ENCODE peak calls at places on chromosomes 16 and 17, in six cellular contexts. One of them, this sample, is unnamed.

GRCh38 chr17:36534881-36535668 is at the start of gene PIGW:
- DNase-seq in omental fat pad: peak; percentile 44
- DNase-seq in BE2C: peak; percentile 96
- DNase-seq in neural progenitor cell: peak; percentile 95
- DNase-seq in cardiac fibroblast: peak; percentile 92
- DNase-seq in spleen: peak; percentile 97
- DNase-seq in this sample: peak; percentile 95

GRCh38 chr17:82350182-82351030 is 8.6 kb upstream of the TEX19 start:
- DNase-seq in omental fat pad: no peak
- DNase-seq in BE2C: peak; percentile 28
- DNase-seq in neural progenitor cell: no peak
- DNase-seq in cardiac fibroblast: no peak
- DNase-seq in spleen: no peak
- DNase-seq in this sample: no peak

GRCh38 chr17:55314784-55315491 is 50.2 kb downstream of the HLF start:
- DNase-seq in omental fat pad: no peak
- DNase-seq in BE2C: no peak
- DNase-seq in neural progenitor cell: no peak
- DNase-seq in cardiac fibroblast: no peak
- DNase-seq in spleen: no peak
- DNase-seq in this sample: no peak

GRCh38 chr17:50120475-50121253 is 9.3 kb downstream of the SAMD14 start:
- DNase-seq in omental fat pad: no peak
- DNase-seq in BE2C: no peak
- DNase-seq in neural progenitor cell: no peak
- DNase-seq in cardiac fibroblast: no peak
- DNase-seq in spleen: no peak
- DNase-seq in this sample: no peak

GRCh38 chr17:6381052-6381451 is 53.9 kb downstream of the AIPL1 start:
- DNase-seq in omental fat pad: no peak
- DNase-seq in BE2C: no peak
- DNase-seq in neural progenitor cell: no peak
- DNase-seq in cardiac fibroblast: no peak
- DNase-seq in spleen: no peak
- DNase-seq in this sample: no peak

GRCh38 chr17:81494984-81495383 is 17.6 kb downstream of the ACTG1 start:
- DNase-seq in omental fat pad: no peak
- DNase-seq in BE2C: no peak
- DNase-seq in neural progenitor cell: peak; percentile 10
- DNase-seq in cardiac fibroblast: no peak
- DNase-seq in spleen: no peak
- DNase-seq in this sample: no peak

GRCh38 chr17:12342609-12343248 is 322.1 kb downstream of the MAP2K4 start:
- DNase-seq in omental fat pad: no peak
- DNase-seq in BE2C: no peak
- DNase-seq in neural progenitor cell: peak; percentile 64
- DNase-seq in cardiac fibroblast: no peak
- DNase-seq in spleen: no peak
- DNase-seq in this sample: peak; percentile 53

GRCh38 chr16:71547168-71547567 is 20.9 kb downstream of the CHST4 start:
- DNase-seq in omental fat pad: no peak
- DNase-seq in BE2C: no peak
- DNase-seq in neural progenitor cell: no peak
- DNase-seq in cardiac fibroblast: no peak
- DNase-seq in spleen: no peak
- DNase-seq in this sample: no peak

GRCh38 chr16:75415169-75415908 is 18.0 kb downstream of the CFDP1 start:
- DNase-seq in omental fat pad: no peak
- DNase-seq in BE2C: no peak
- DNase-seq in neural progenitor cell: no peak
- DNase-seq in cardiac fibroblast: no peak
- DNase-seq in spleen: no peak
- DNase-seq in this sample: no peak

GRCh38 chr17:78241277-78242023 is 10.0 kb downstream of the TMEM235 start:
- DNase-seq in omental fat pad: no peak
- DNase-seq in BE2C: peak; percentile 69
- DNase-seq in neural progenitor cell: no peak
- DNase-seq in cardiac fibroblast: peak; percentile 52
- DNase-seq in spleen: no peak
- DNase-seq in this sample: no peak

GRCh38 chr16:69410285-69410990 is 14.0 kb upstream of the CYB5B start:
- DNase-seq in omental fat pad: no peak
- DNase-seq in BE2C: no peak
- DNase-seq in neural progenitor cell: no peak
- DNase-seq in cardiac fibroblast: peak; percentile 80
- DNase-seq in spleen: no peak
- DNase-seq in this sample: no peak

GRCh38 chr17:68433211-68433610 is 24.1 kb downstream of the WIPI1 start:
- DNase-seq in omental fat pad: no peak
- DNase-seq in BE2C: no peak
- DNase-seq in neural progenitor cell: no peak
- DNase-seq in cardiac fibroblast: no peak
- DNase-seq in spleen: no peak
- DNase-seq in this sample: no peak

GRCh38 chr16:50400312-50400966 is 31.7 kb upstream of the BRD7 start:
- DNase-seq in omental fat pad: no peak
- DNase-seq in BE2C: no peak
- DNase-seq in neural progenitor cell: no peak
- DNase-seq in cardiac fibroblast: no peak
- DNase-seq in spleen: no peak
- DNase-seq in this sample: no peak

GRCh38 chr16:2811703-2812471 is 5.2 kb upstream of the PRSS21 start:
- DNase-seq in omental fat pad: no peak
- DNase-seq in BE2C: no peak
- DNase-seq in neural progenitor cell: no peak
- DNase-seq in cardiac fibroblast: no peak
- DNase-seq in spleen: peak; percentile 28
- DNase-seq in this sample: no peak

GRCh38 chr17:45672792-45673191 is 111.3 kb upstream of the CRHR1 start:
- DNase-seq in omental fat pad: no peak
- DNase-seq in BE2C: no peak
- DNase-seq in neural progenitor cell: no peak
- DNase-seq in cardiac fibroblast: no peak
- DNase-seq in spleen: no peak
- DNase-seq in this sample: no peak

GRCh38 chr17:17328251-17328650 is 25.1 kb downstream of the NT5M start:
- DNase-seq in omental fat pad: no peak
- DNase-seq in BE2C: no peak
- DNase-seq in neural progenitor cell: no peak
- DNase-seq in cardiac fibroblast: no peak
- DNase-seq in spleen: peak; percentile 21
- DNase-seq in this sample: no peak

GRCh38 chr16:14454391-14454790 is 175.7 kb downstream of the PARN start:
- DNase-seq in omental fat pad: no peak
- DNase-seq in BE2C: no peak
- DNase-seq in neural progenitor cell: no peak
- DNase-seq in cardiac fibroblast: no peak
- DNase-seq in spleen: no peak
- DNase-seq in this sample: no peak

GRCh38 chr16:26252598-26252997 is 560.8 kb downstream of the HS3ST4 start:
- DNase-seq in omental fat pad: no peak
- DNase-seq in BE2C: no peak
- DNase-seq in neural progenitor cell: no peak
- DNase-seq in cardiac fibroblast: no peak
- DNase-seq in spleen: no peak
- DNase-seq in this sample: no peak

GRCh38 chr17:59331929-59332889 is 754 bp downstream of the YPEL2 start:
- DNase-seq in omental fat pad: peak; percentile 25
- DNase-seq in BE2C: peak; percentile 40
- DNase-seq in neural progenitor cell: peak; percentile 58
- DNase-seq in cardiac fibroblast: peak; percentile 46
- DNase-seq in spleen: peak; percentile 91
- DNase-seq in this sample: peak; percentile 57

GRCh38 chr16:46828292-46828691 is 2.7 kb downstream of the C16orf87 start:
- DNase-seq in omental fat pad: no peak
- DNase-seq in BE2C: no peak
- DNase-seq in neural progenitor cell: no peak
- DNase-seq in cardiac fibroblast: no peak
- DNase-seq in spleen: no peak
- DNase-seq in this sample: no peak

GRCh38 chr17:75909051-75909811 is 4.5 kb upstream of the MRPL38 start:
- DNase-seq in omental fat pad: no peak
- DNase-seq in BE2C: peak; percentile 56
- DNase-seq in neural progenitor cell: no peak
- DNase-seq in cardiac fibroblast: no peak
- DNase-seq in spleen: no peak
- DNase-seq in this sample: no peak

GRCh38 chr17:40500190-40500589 is 1.2 kb downstream of the TNS4 start:
- DNase-seq in omental fat pad: no peak
- DNase-seq in BE2C: no peak
- DNase-seq in neural progenitor cell: no peak
- DNase-seq in cardiac fibroblast: no peak
- DNase-seq in spleen: peak; percentile 45
- DNase-seq in this sample: no peak

GRCh38 chr16:24988593-24989338 is 26.4 kb downstream of the ARHGAP17 start:
- DNase-seq in omental fat pad: no peak
- DNase-seq in BE2C: peak; percentile 48
- DNase-seq in neural progenitor cell: no peak
- DNase-seq in cardiac fibroblast: peak; percentile 81
- DNase-seq in spleen: no peak
- DNase-seq in this sample: peak; percentile 80

GRCh38 chr16:81582655-81583441 is 138.2 kb downstream of the CMIP start:
- DNase-seq in omental fat pad: no peak
- DNase-seq in BE2C: no peak
- DNase-seq in neural progenitor cell: peak; percentile 37
- DNase-seq in cardiac fibroblast: peak; percentile 28
- DNase-seq in spleen: no peak
- DNase-seq in this sample: peak; percentile 40
- TF ChIP-seq CTCF in omental fat pad: no peak
- TF ChIP-seq CTCF in BE2C: no peak
- TF ChIP-seq CTCF in neural progenitor cell: peak; percentile 38
- TF ChIP-seq CTCF in cardiac fibroblast: no peak
- TF ChIP-seq CTCF in spleen: no peak
- TF ChIP-seq CTCF in this sample: no peak

DNA sequence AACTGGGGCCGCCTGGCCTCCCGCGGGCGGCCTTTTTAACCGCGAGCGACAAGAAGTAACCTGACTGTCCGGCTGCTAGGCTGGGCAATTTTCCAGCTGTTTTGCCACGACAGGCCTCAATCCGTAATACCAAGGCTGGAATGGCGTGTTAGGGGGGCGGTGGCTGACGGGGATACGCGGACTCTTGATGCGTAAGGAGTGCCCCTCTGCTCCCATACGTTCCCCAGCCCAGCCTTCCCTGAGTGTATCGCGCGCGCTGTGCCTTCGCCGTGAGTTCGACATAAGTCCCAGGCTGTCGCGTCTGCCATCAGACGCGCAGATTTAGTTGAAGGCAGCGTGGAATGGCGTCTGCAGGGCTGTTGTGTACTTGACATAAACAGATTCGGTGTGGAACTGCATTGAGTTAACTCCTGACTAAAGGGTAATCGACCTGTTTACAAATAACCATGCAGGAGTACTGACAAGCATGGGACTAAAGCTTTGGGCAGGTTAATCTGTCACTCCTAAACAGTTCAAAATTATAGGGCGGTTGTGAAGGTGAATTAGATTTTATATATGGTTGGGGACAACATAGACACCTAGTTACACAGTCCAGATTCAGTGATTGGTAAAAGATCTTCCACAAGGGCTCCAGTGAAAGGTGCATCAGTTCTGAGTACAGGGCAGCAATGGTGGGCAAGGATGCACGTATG is 16.6 kb upstream of the ERN1 start:
- DNase-seq in omental fat pad: no peak
- DNase-seq in BE2C: peak; percentile 70
- DNase-seq in neural progenitor cell: peak; percentile 76
- DNase-seq in cardiac fibroblast: peak; percentile 79
- DNase-seq in spleen: peak; percentile 87
- DNase-seq in this sample: peak; percentile 67
- TF ChIP-seq CTCF in omental fat pad: no peak
- TF ChIP-seq CTCF in BE2C: no peak
- TF ChIP-seq CTCF in neural progenitor cell: no peak
- TF ChIP-seq CTCF in cardiac fibroblast: no peak
- TF ChIP-seq CTCF in spleen: no peak
- TF ChIP-seq CTCF in this sample: no peak

DNA sequence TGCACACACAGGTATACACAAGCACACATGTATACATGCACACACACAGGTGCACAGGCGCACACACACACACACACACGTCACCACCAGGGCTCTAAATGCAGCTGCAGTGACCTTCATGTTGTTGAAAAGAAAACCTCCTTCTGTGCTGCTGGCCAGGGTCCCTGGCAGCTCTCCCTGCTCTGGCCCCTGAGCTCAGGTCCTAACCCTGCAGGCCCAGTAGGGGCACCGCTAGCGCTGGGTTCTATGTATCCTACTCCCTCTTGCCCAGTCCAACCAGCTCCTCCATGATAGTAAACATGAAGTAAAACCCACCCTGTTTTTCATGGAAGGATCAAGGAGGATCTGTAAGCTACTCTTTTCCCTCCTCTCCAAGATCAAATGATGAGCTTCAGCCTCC is 172.8 kb downstream of the RBFOX3 start:
- DNase-seq in omental fat pad: no peak
- DNase-seq in BE2C: no peak
- DNase-seq in neural progenitor cell: no peak
- DNase-seq in cardiac fibroblast: no peak
- DNase-seq in spleen: no peak
- DNase-seq in this sample: no peak
- TF ChIP-seq CTCF in omental fat pad: no peak
- TF ChIP-seq CTCF in BE2C: no peak
- TF ChIP-seq CTCF in neural progenitor cell: peak; percentile 8
- TF ChIP-seq CTCF in cardiac fibroblast: no peak
- TF ChIP-seq CTCF in spleen: no peak
- TF ChIP-seq CTCF in this sample: no peak

GRCh38 chr16:87778476-87778829 is 12.7 kb upstream of the KLHDC4 start:
- DNase-seq in omental fat pad: no peak
- DNase-seq in BE2C: no peak
- DNase-seq in neural progenitor cell: no peak
- DNase-seq in cardiac fibroblast: no peak
- DNase-seq in spleen: no peak
- DNase-seq in this sample: no peak

GRCh38 chr16:87778830-87779579 is 13.2 kb upstream of the KLHDC4 start:
- DNase-seq in omental fat pad: peak; percentile 87
- DNase-seq in BE2C: peak; percentile 98
- DNase-seq in neural progenitor cell: peak; percentile 93
- DNase-seq in cardiac fibroblast: peak; percentile 97
- DNase-seq in spleen: peak; percentile 98
- DNase-seq in this sample: peak; percentile 93

GRCh38 chr16:87784812-87785211 is 19.0 kb upstream of the KLHDC4 start:
- DNase-seq in omental fat pad: no peak
- DNase-seq in BE2C: no peak
- DNase-seq in neural progenitor cell: peak; percentile 22
- DNase-seq in cardiac fibroblast: peak; percentile 46
- DNase-seq in spleen: no peak
- DNase-seq in this sample: no peak

DNA sequence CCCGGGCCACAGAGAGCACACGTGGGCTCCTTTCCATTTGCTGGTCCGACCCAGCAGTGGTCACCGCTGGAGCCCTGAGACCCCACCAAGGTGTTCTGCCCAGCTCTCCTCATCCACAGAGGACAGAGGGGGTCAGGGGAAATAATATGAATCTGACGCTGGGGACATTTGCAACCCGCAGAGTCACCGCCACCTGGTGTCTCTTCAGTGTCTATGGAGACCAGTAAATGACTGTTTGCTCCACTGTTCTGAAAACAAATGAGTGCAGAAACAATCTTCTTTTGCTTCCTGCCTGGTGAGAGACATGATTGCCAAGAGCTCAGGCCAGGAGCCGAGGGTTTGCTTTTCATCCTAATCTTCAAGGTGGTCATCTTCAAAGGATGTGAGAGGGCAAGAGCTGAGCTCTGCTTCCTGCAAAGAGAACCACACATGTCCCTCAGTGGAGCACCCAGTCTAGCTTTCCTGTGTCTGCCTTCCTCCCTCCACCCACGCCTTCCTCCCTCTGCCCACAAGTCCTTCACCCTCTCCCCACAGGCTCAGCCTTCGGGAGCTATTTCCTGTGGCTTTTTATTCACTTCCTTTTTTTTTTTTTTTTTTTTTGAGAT is 14.7 kb upstream of the KLHDC4 start:
- DNase-seq in omental fat pad: no peak
- DNase-seq in BE2C: no peak
- DNase-seq in neural progenitor cell: no peak
- DNase-seq in cardiac fibroblast: peak; percentile 73
- DNase-seq in spleen: no peak
- DNase-seq in this sample: no peak
- TF ChIP-seq CTCF in omental fat pad: no peak
- TF ChIP-seq CTCF in BE2C: no peak
- TF ChIP-seq CTCF in neural progenitor cell: no peak
- TF ChIP-seq CTCF in cardiac fibroblast: no peak
- TF ChIP-seq CTCF in spleen: no peak
- TF ChIP-seq CTCF in this sample: no peak

This sample was measured in mucosa of descending colon.